ENCODE peak calls at places on chromosomes 16 and 17, in four cellular contexts. One of them, this sample, is unnamed.
A peak's percentile ranks its signal among the peaks of the same experiment; 100 is the strongest.

GRCh38 chr16:4133897-4134372 is 17.7 kb upstream of the ADCY9 start:
- DNase-seq in mammary epithelial cell: no peak
- DNase-seq in transverse colon: no peak
- DNase-seq in right atrium auricular region: no peak
- DNase-seq in this sample: no peak

GRCh38 chr16:68064791-68065365 is 20.3 kb upstream of the NFATC3 start:
- DNase-seq in mammary epithelial cell: peak; percentile 56
- DNase-seq in transverse colon: peak; percentile 78
- DNase-seq in right atrium auricular region: peak; percentile 77
- DNase-seq in this sample: peak; percentile 76

GRCh38 chr16:25838724-25839186 is 147.0 kb downstream of the HS3ST4 start:
- DNase-seq in mammary epithelial cell: peak; percentile 13
- DNase-seq in transverse colon: peak; percentile 7
- DNase-seq in right atrium auricular region: no peak
- DNase-seq in this sample: peak; percentile 90

GRCh38 chr17:28041844-28042656 is 427 bp upstream of the NLK start:
- DNase-seq in mammary epithelial cell: no peak
- DNase-seq in transverse colon: no peak
- DNase-seq in right atrium auricular region: no peak
- DNase-seq in this sample: no peak

GRCh38 chr16:74477226-74477625 is 55.9 kb upstream of the CLEC18B start:
- DNase-seq in mammary epithelial cell: no peak
- DNase-seq in transverse colon: no peak
- DNase-seq in right atrium auricular region: no peak
- DNase-seq in this sample: no peak

GRCh38 chr16:24670623-24671454 is 58.6 kb upstream of the TNRC6A start:
- DNase-seq in mammary epithelial cell: peak; percentile 55
- DNase-seq in transverse colon: peak; percentile 29
- DNase-seq in right atrium auricular region: peak; percentile 88
- DNase-seq in this sample: peak; percentile 79

GRCh38 chr16:49701867-49702494 is 153.9 kb downstream of the ZNF423 start:
- DNase-seq in mammary epithelial cell: no peak
- DNase-seq in transverse colon: peak; percentile 27
- DNase-seq in right atrium auricular region: peak; percentile 90
- DNase-seq in this sample: peak; percentile 99

GRCh38 chr17:4599505-4600281 is 15.4 kb downstream of the SMTNL2 start:
- DNase-seq in mammary epithelial cell: no peak
- DNase-seq in transverse colon: no peak
- DNase-seq in right atrium auricular region: no peak
- DNase-seq in this sample: no peak

GRCh38 chr16:31347445-31347844 is 7.5 kb upstream of the ITGAX start:
- DNase-seq in mammary epithelial cell: no peak
- DNase-seq in transverse colon: no peak
- DNase-seq in right atrium auricular region: no peak
- DNase-seq in this sample: no peak

GRCh38 chr17:50467114-50467854 is 1.4 kb downstream of the CHAD start:
- DNase-seq in mammary epithelial cell: no peak
- DNase-seq in transverse colon: no peak
- DNase-seq in right atrium auricular region: no peak
- DNase-seq in this sample: no peak
- H3K4me3 ChIP-seq in mammary epithelial cell: no peak overlapping the region
- H3K4me3 ChIP-seq in transverse colon: no peak overlapping the region
- H3K4me3 ChIP-seq in right atrium auricular region: no peak overlapping the region
- H3K4me3 ChIP-seq in this sample: no peak overlapping the region

GRCh38 chr17:71032746-71033273 is 863.5 kb downstream of the KCNJ2 start:
- DNase-seq in mammary epithelial cell: no peak
- DNase-seq in transverse colon: no peak
- DNase-seq in right atrium auricular region: no peak
- DNase-seq in this sample: no peak
- H3K4me3 ChIP-seq in mammary epithelial cell: no peak overlapping the region
- H3K4me3 ChIP-seq in transverse colon: no peak overlapping the region
- H3K4me3 ChIP-seq in right atrium auricular region: no peak overlapping the region
- H3K4me3 ChIP-seq in this sample: no peak overlapping the region

GRCh38 chr17:17081304-17081940 is 39.2 kb downstream of the MPRIP start:
- DNase-seq in mammary epithelial cell: no peak
- DNase-seq in transverse colon: no peak
- DNase-seq in right atrium auricular region: no peak
- DNase-seq in this sample: no peak

GRCh38 chr17:17079336-17079735 is 37.1 kb downstream of the MPRIP start:
- DNase-seq in mammary epithelial cell: no peak
- DNase-seq in transverse colon: no peak
- DNase-seq in right atrium auricular region: no peak
- DNase-seq in this sample: no peak

GRCh38 chr17:17079761-17080160 is 37.5 kb downstream of the MPRIP start:
- DNase-seq in mammary epithelial cell: no peak
- DNase-seq in transverse colon: no peak
- DNase-seq in right atrium auricular region: no peak
- DNase-seq in this sample: no peak

GRCh38 chr17:17080181-17080631 is 37.9 kb downstream of the MPRIP start:
- DNase-seq in mammary epithelial cell: no peak
- DNase-seq in transverse colon: no peak
- DNase-seq in right atrium auricular region: no peak
- DNase-seq in this sample: no peak

GRCh38 chr17:17080781-17081180 is 38.5 kb downstream of the MPRIP start:
- DNase-seq in mammary epithelial cell: no peak
- DNase-seq in transverse colon: no peak
- DNase-seq in right atrium auricular region: no peak
- DNase-seq in this sample: no peak
- H3K4me3 ChIP-seq in mammary epithelial cell: no peak overlapping the region
- H3K4me3 ChIP-seq in transverse colon: no peak overlapping the region
- H3K4me3 ChIP-seq in right atrium auricular region: no peak overlapping the region
- H3K4me3 ChIP-seq in this sample: no peak overlapping the region

GRCh38 chr17:80613732-80614071 is 69.1 kb downstream of the RPTOR start:
- DNase-seq in mammary epithelial cell: no peak
- DNase-seq in transverse colon: no peak
- DNase-seq in right atrium auricular region: no peak
- DNase-seq in this sample: no peak
- H3K4me3 ChIP-seq in mammary epithelial cell: no peak overlapping the region
- H3K4me3 ChIP-seq in transverse colon: no peak overlapping the region
- H3K4me3 ChIP-seq in right atrium auricular region: no peak overlapping the region
- H3K4me3 ChIP-seq in this sample: no peak overlapping the region

DNA sequence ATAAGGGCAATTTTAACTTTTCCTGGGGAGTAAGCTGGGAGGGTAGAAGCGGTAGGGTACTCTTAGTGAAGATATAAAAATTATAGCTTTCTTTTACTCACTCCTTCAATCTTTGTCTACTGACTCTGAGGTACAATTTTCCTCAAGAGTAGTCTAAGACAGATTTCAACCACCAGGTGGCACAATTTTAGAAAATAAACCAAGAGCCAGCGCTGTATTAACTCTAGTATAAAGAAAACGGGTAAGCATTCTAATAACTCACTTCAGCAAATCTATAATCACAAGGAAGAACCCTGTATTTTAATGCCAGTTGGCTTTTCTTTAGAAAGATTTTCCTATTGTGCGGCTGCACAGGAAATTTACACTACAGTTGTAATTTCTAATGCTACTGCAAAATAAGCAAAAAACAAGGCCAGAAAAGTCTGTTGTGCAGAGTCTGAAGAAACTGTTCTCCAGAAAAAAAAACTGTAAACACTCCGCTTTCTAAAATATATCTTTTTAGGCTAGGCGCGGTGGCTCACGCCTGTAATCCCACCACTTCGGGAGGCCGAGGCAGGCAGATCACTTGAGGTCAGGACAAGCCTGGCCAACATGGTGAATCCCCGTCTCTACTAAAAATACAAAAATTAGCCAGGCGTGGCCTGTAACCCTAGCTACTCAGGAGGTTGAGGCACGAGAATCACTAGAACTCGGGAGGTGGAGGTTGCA is 1.9 kb downstream of the CMC2 start:
- DNase-seq in mammary epithelial cell: peak; percentile 53
- DNase-seq in transverse colon: no peak
- DNase-seq in right atrium auricular region: no peak
- DNase-seq in this sample: peak; percentile 80
- H3K4me3 ChIP-seq in mammary epithelial cell: peak overlapping the region; percentile 7
- H3K4me3 ChIP-seq in transverse colon: peak overlapping the region; percentile 38
- H3K4me3 ChIP-seq in right atrium auricular region: peak overlapping the region; percentile 95
- H3K4me3 ChIP-seq in this sample: peak overlapping the region; percentile 33

DNA sequence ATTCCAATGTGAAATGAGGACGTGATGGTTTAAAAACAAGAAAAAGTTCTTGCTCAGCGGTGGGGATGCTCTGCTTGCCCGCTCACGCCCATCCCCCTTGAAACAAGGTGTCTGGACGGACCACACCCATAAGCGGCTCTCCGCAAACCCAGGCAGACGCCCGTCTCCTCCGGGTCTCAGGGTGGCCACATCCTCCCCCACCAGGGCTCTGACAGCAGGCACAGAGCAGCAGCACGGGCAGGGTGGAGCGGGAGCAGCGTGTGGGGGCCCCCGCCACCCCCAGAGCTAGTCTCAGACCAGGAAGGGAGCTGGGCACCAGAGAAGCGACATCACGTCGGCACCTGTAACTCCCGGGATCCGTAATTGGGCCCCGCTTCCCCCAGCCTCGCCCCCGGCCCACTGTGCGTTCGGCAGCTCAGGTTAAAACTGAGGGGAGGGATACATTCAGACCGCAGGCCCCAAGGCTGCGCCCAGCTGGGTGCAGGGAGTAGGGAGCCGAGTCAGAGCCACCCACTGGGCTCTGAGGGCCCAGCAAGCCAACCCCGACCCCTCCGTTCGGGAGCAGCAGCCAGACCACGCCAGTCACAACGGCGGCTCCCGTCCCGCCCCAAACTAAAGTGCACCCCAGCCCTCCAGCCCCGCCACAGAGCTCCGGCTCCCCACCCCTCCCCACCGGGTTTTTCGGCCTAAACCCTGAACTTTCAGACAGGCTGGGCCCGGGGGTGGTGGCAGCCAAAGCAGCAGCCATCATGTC is 22.0 kb downstream of the CLUH start:
- DNase-seq in mammary epithelial cell: no peak
- DNase-seq in transverse colon: no peak
- DNase-seq in right atrium auricular region: peak; percentile 59
- DNase-seq in this sample: no peak
- H3K4me3 ChIP-seq in mammary epithelial cell: no peak overlapping the region
- H3K4me3 ChIP-seq in transverse colon: no peak overlapping the region
- H3K4me3 ChIP-seq in right atrium auricular region: no peak overlapping the region
- H3K4me3 ChIP-seq in this sample: no peak overlapping the region

GRCh38 chr17:38671939-38672720 is 2.6 kb downstream of the EPOP start:
- DNase-seq in mammary epithelial cell: no peak
- DNase-seq in transverse colon: no peak
- DNase-seq in right atrium auricular region: no peak
- DNase-seq in this sample: no peak

GRCh38 chr17:38673714-38674012 is 1.1 kb downstream of the EPOP start:
- DNase-seq in mammary epithelial cell: no peak
- DNase-seq in transverse colon: no peak
- DNase-seq in right atrium auricular region: no peak
- DNase-seq in this sample: no peak

GRCh38 chr17:38672788-38673713 is 1.7 kb downstream of the EPOP start:
- DNase-seq in mammary epithelial cell: no peak
- DNase-seq in transverse colon: no peak
- DNase-seq in right atrium auricular region: no peak
- DNase-seq in this sample: no peak

GRCh38 chr17:38674749-38675615 is at the start of gene EPOP:
- DNase-seq in mammary epithelial cell: peak; percentile 78
- DNase-seq in transverse colon: peak; percentile 86
- DNase-seq in right atrium auricular region: peak; percentile 90
- DNase-seq in this sample: peak; percentile 81

DNA sequence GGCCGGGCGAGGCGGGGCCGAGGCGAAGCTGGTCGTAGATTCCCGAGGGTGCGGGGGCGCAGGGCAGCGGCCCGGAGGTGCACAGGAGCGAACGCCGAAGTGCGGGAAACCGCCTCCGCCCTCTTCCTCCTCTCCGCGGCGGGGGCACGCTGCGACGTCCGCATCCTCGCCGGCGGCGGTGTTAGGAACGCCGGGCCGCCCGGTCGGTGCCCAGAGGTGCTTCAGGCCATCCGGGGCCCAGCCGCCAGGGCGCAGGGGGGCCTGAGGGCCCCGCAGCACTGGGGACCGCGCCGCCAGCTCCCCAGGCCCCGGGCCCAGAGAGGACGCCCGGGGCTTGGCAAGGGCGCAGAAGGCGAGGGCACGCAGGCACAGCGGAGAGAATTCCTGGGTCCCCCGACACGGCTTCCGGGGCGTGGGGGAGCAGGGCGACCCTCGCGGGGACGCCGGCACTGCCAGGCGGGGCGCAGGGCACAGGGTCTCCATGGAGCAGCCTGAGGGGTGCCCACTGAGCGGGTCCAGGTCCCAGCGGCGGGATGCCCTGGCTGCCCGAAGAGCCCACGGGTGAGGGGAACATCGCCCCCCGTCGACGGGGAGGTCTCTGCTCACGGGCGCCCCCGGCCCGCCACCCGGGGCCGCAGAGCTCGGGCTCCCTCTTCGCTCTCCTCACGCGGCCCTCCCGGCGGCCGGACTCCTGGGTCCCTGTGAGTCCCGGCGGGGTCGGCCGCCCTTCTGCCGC is 576 bp downstream of the EPOP start:
- DNase-seq in mammary epithelial cell: no peak
- DNase-seq in transverse colon: peak; percentile 22
- DNase-seq in right atrium auricular region: no peak
- DNase-seq in this sample: no peak
- H3K4me3 ChIP-seq in mammary epithelial cell: peak overlapping the region; percentile 62
- H3K4me3 ChIP-seq in transverse colon: peak overlapping the region; percentile 65
- H3K4me3 ChIP-seq in right atrium auricular region: peak overlapping the region; percentile 49
- H3K4me3 ChIP-seq in this sample: peak overlapping the region; percentile 58

DNA sequence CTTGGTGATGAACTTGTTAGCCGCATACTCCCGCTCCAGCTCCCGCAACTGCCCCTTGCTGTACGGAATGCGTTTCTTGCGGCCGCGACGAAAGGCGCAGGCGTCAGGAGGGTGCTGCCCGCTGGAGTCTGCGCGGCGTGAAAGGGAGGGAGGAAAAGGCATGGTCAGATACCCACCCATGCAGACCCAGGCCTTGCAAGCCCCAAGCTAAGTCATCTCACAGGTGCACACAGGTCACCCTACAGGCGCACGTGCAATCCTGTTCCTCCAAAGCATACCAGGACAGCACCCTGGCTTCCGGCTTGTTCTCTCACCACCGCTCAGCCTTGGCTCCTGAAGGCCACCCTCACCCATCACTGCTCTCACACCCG is 1.6 kb downstream of the HOXB13 start:
- DNase-seq in mammary epithelial cell: no peak
- DNase-seq in transverse colon: no peak
- DNase-seq in right atrium auricular region: no peak
- DNase-seq in this sample: no peak
- H3K4me3 ChIP-seq in mammary epithelial cell: no peak overlapping the region
- H3K4me3 ChIP-seq in transverse colon: no peak overlapping the region
- H3K4me3 ChIP-seq in right atrium auricular region: no peak overlapping the region
- H3K4me3 ChIP-seq in this sample: peak overlapping the region; percentile 73

DNA sequence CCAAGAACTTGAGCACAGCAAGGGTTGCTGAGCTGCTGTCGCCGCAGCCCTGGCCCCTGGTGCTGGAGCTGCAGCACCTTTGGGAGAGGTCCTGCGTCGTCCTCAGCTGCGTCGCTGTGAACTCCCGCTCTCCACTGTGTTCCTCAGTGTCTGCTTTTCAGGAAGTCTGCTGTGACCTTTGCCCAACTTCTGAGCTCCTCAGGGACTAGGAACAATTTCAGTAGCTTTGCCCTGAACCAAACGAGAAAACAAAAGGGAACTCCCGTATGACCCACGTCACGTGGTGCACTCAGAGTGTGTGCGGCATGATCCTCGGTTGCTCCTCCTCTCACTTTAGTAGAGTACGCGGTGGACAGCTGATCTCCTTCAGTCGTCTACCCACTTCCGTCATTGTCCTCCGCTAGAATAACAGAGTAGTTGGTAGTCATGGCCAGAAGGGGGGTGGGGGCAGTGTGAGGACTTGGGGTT is 44.2 kb downstream of the WDR45B start:
- DNase-seq in mammary epithelial cell: no peak
- DNase-seq in transverse colon: peak; percentile 74
- DNase-seq in right atrium auricular region: peak; percentile 84
- DNase-seq in this sample: no peak
- H3K4me3 ChIP-seq in mammary epithelial cell: no peak overlapping the region
- H3K4me3 ChIP-seq in transverse colon: no peak overlapping the region
- H3K4me3 ChIP-seq in right atrium auricular region: no peak overlapping the region
- H3K4me3 ChIP-seq in this sample: no peak overlapping the region